ENCODE peak calls at places on chromosomes 1 and 21, in four cellular contexts. One of them, this sample, is unnamed.

GRCh38 chr1:9426291-9426711 is 113.0 kb upstream of the SLC25A33 start:
- DNase-seq in HCT116: no peak
- DNase-seq in GM12878: peak; percentile 93
- DNase-seq in H1: no peak
- DNase-seq in this sample: no peak

GRCh38 chr1:149887456-149888159 is 11.8 kb upstream of the BOLA1 start:
- DNase-seq in HCT116: peak; percentile 98
- DNase-seq in GM12878: peak; percentile 50
- DNase-seq in H1: peak; percentile 87
- DNase-seq in this sample: peak; percentile 70

GRCh38 chr1:36339615-36340014 is 16.2 kb upstream of the EVA1B start:
- DNase-seq in HCT116: no peak
- DNase-seq in GM12878: no peak
- DNase-seq in H1: no peak
- DNase-seq in this sample: no peak

GRCh38 chr1:170618418-170618817 is 45.5 kb upstream of the PRRX1 start:
- DNase-seq in HCT116: no peak
- DNase-seq in GM12878: no peak
- DNase-seq in H1: no peak
- DNase-seq in this sample: no peak

GRCh38 chr1:228891134-228892034 is 156.1 kb downstream of the RHOU start:
- DNase-seq in HCT116: no peak
- DNase-seq in GM12878: no peak
- DNase-seq in H1: no peak
- DNase-seq in this sample: no peak

GRCh38 chr1:58929667-58930325 is 145.9 kb upstream of the JUN start:
- DNase-seq in HCT116: no peak
- DNase-seq in GM12878: no peak
- DNase-seq in H1: no peak
- DNase-seq in this sample: peak; percentile 57

GRCh38 chr1:154727409-154727808 is 119.4 kb upstream of the ADAR start:
- DNase-seq in HCT116: no peak
- DNase-seq in GM12878: peak; percentile 35
- DNase-seq in H1: no peak
- DNase-seq in this sample: no peak

GRCh38 chr1:24122776-24123175 is 10.8 kb upstream of the MYOM3 start:
- DNase-seq in HCT116: no peak
- DNase-seq in GM12878: no peak
- DNase-seq in H1: no peak
- DNase-seq in this sample: no peak

GRCh38 chr1:81650741-81651140 is 150.0 kb upstream of the ADGRL2 start:
- DNase-seq in HCT116: no peak
- DNase-seq in GM12878: no peak
- DNase-seq in H1: no peak
- DNase-seq in this sample: no peak

GRCh38 chr1:33641099-33641830 is 168.8 kb downstream of the ZSCAN20 start:
- DNase-seq in HCT116: peak; percentile 32
- DNase-seq in GM12878: no peak
- DNase-seq in H1: peak; percentile 52
- DNase-seq in this sample: peak; percentile 29

GRCh38 chr1:172380441-172381244 is 39.8 kb upstream of the C1orf105 start:
- DNase-seq in HCT116: no peak
- DNase-seq in GM12878: no peak
- DNase-seq in H1: no peak
- DNase-seq in this sample: no peak

GRCh38 chr1:167621780-167622179 is 8.3 kb upstream of the RCSD1 start:
- DNase-seq in HCT116: no peak
- DNase-seq in GM12878: no peak
- DNase-seq in H1: no peak
- DNase-seq in this sample: no peak

GRCh38 chr1:27318137-27318536 is 3.8 kb upstream of the TMEM222 start:
- DNase-seq in HCT116: no peak
- DNase-seq in GM12878: no peak
- DNase-seq in H1: no peak
- DNase-seq in this sample: no peak

GRCh38 chr1:6272476-6273270 is 11.8 kb upstream of the GPR153 start:
- DNase-seq in HCT116: no peak
- DNase-seq in GM12878: no peak
- DNase-seq in H1: no peak
- DNase-seq in this sample: no peak

GRCh38 chr21:33396966-33397365 is 6.2 kb upstream of the IFNGR2 start:
- DNase-seq in HCT116: no peak
- DNase-seq in GM12878: no peak
- DNase-seq in H1: no peak
- DNase-seq in this sample: no peak

GRCh38 chr1:112808861-112809684 is 93.9 kb upstream of the PPM1J start:
- DNase-seq in HCT116: peak; percentile 40
- DNase-seq in GM12878: no peak
- DNase-seq in H1: peak; percentile 96
- DNase-seq in this sample: peak; percentile 88

GRCh38 chr1:244963231-244963826 is 99.0 kb upstream of the HNRNPU start:
- DNase-seq in HCT116: no peak
- DNase-seq in GM12878: no peak
- DNase-seq in H1: no peak
- DNase-seq in this sample: peak; percentile 43

GRCh38 chr1:27359822-27360158 is 7.0 kb downstream of the MAP3K6 start:
- DNase-seq in HCT116: no peak
- DNase-seq in GM12878: no peak
- DNase-seq in H1: no peak
- DNase-seq in this sample: no peak

GRCh38 chr1:245370905-245371581 is 216.3 kb downstream of the KIF26B start:
- DNase-seq in HCT116: no peak
- DNase-seq in GM12878: no peak
- DNase-seq in H1: no peak
- DNase-seq in this sample: no peak

GRCh38 chr1:16152521-16153087 is 3.3 kb downstream of the EPHA2 start:
- DNase-seq in HCT116: no peak
- DNase-seq in GM12878: no peak
- DNase-seq in H1: no peak
- DNase-seq in this sample: no peak

GRCh38 chr1:156849151-156849496 is 9.8 kb downstream of the INSRR start:
- DNase-seq in HCT116: no peak
- DNase-seq in GM12878: no peak
- DNase-seq in H1: no peak
- DNase-seq in this sample: no peak

DNA sequence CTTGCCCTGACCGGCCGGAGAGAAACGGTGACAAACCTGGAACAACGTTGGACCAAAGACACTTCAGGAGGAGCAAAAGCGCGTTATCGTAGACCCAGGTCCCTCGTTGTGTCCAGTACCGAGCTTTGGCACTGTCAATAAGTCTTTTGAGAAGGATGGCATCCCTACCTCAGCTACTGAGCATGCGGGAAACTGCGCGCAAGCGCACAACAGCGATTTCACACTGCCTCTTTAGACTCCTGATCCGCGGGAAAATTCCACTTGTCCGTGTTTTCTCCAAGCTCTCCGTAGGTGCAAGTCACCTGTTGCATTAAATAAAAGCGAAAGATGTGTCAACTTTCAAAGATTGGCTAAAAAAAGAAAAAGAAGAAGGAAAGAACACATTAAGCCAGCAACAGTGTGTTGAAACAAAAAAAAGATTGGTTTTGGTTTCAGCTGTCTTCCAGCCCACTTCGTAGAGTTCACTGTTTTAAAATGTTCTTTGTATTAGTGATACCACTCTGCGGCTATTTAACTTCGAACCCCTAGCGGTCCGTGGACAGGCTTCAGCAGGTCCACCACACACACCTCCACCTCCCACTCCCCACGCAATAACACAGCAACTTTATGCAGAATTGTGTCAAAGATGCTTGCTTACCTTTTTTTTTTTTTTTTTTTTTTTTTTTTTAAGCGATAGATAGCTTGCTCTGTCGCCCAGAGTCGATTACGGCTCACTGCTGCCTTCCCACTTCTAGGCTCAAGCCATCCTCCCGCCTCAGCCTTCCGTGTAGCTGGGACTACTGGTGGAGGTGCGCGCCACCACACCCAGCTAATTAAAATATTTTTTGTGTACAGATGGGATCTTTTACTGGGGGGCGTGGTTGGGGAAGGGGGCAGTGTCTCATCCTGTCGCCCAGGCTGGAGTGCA is at the start of gene BPNT1:
- DNase-seq in HCT116: peak; percentile 98
- DNase-seq in GM12878: peak; percentile 100
- DNase-seq in H1: peak; percentile 99
- DNase-seq in this sample: peak; percentile 98
- TF ChIP-seq CTCF in HCT116: peak; percentile 18
- TF ChIP-seq CTCF in GM12878: no peak
- TF ChIP-seq CTCF in H1: no peak
- TF ChIP-seq CTCF in this sample: no peak

DNA sequence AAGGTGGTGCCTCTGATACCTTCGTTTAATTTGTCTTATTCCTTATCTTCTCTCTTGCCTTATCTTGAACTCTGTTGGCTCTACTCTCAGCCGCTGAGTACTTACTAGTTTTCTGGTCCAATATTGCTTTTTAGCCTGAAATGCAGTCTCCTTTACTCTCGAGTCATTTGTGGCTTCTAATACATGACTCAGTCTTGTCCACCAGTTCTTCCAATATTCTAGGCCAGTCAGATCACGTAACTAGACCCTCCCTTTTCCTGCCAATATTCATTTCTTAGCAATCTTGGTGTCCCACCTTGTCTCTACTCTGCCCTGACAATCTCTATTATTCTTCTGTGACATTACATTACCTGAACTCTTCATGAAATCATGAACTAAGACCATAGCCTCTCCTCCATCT is 555.8 kb downstream of the DPYD start:
- DNase-seq in HCT116: no peak
- DNase-seq in GM12878: no peak
- DNase-seq in H1: no peak
- DNase-seq in this sample: no peak
- TF ChIP-seq EGR1 in HCT116: no peak
- TF ChIP-seq EGR1 in GM12878: no peak
- TF ChIP-seq EGR1 in H1: no peak
- TF ChIP-seq EGR1 in this sample: no peak

GRCh38 chr1:230572121-230573083 is 69.9 kb upstream of the COG2 start:
- DNase-seq in HCT116: no peak
- DNase-seq in GM12878: no peak
- DNase-seq in H1: no peak
- DNase-seq in this sample: no peak
- TF ChIP-seq CTCF in HCT116: no peak
- TF ChIP-seq CTCF in GM12878: no peak
- TF ChIP-seq CTCF in H1: no peak
- TF ChIP-seq CTCF in this sample: no peak

GRCh38 chr1:46221749-46222148 is 18.6 kb downstream of the LURAP1 start:
- DNase-seq in HCT116: no peak
- DNase-seq in GM12878: no peak
- DNase-seq in H1: peak; percentile 59
- DNase-seq in this sample: no peak

GRCh38 chr1:46224966-46225365 is 21.8 kb downstream of the LURAP1 start:
- DNase-seq in HCT116: no peak
- DNase-seq in GM12878: no peak
- DNase-seq in H1: no peak
- DNase-seq in this sample: no peak

GRCh38 chr1:46220808-46221207 is 17.7 kb downstream of the LURAP1 start:
- DNase-seq in HCT116: no peak
- DNase-seq in GM12878: no peak
- DNase-seq in H1: no peak
- DNase-seq in this sample: peak; percentile 33

GRCh38 chr1:46219551-46220520 is 16.7 kb downstream of the LURAP1 start:
- DNase-seq in HCT116: no peak
- DNase-seq in GM12878: no peak
- DNase-seq in H1: no peak
- DNase-seq in this sample: no peak

GRCh38 chr1:46223472-46223943 is 20.4 kb downstream of the LURAP1 start:
- DNase-seq in HCT116: peak; percentile 87
- DNase-seq in GM12878: no peak
- DNase-seq in H1: peak; percentile 63
- DNase-seq in this sample: peak; percentile 91
- TF ChIP-seq EGR1 in HCT116: no peak
- TF ChIP-seq EGR1 in GM12878: no peak
- TF ChIP-seq EGR1 in H1: no peak
- TF ChIP-seq EGR1 in this sample: no peak

DNA sequence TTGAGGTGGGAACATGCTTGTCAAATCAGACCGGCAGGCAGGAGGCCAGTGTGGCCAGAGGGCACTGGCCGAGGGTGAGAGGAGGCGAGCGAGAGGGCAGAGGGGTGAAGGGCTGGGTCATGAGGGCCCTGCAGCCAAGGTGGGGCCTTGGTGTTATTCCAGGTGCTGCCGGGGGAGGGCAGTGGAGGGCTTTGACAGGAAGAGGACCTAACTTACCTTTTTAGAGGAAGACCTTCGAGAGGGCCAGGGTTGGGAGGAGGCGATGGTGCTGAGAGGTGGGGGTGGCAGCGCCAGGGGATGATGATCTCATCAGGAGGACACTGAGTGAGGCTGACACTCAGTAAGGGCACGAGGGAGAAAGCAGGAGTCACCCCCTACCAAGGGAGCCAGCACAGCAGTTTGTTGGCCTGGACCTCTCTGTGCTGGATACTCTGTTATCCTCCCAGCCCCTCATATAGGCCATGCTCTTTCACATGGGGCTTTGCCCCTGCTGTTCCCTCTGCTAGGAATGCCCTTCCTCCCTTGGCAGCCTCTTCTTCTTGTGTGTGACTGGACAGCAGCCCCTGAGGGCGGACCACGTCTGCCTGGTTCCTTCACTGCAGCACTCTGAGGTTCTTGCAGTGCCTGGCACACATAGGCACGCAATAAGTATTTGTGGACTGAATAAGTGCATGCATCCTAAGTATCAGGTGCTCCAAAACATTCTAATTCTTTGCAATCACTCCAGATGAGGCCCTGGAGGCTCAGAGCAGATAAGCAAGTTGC is 7.5 kb upstream of the TTC22 start:
- DNase-seq in HCT116: no peak
- DNase-seq in GM12878: no peak
- DNase-seq in H1: peak; percentile 55
- DNase-seq in this sample: peak; percentile 41
- TF ChIP-seq CTCF in HCT116: peak; percentile 45
- TF ChIP-seq CTCF in GM12878: no peak
- TF ChIP-seq CTCF in H1: peak; percentile 24
- TF ChIP-seq CTCF in this sample: peak; percentile 63

DNA sequence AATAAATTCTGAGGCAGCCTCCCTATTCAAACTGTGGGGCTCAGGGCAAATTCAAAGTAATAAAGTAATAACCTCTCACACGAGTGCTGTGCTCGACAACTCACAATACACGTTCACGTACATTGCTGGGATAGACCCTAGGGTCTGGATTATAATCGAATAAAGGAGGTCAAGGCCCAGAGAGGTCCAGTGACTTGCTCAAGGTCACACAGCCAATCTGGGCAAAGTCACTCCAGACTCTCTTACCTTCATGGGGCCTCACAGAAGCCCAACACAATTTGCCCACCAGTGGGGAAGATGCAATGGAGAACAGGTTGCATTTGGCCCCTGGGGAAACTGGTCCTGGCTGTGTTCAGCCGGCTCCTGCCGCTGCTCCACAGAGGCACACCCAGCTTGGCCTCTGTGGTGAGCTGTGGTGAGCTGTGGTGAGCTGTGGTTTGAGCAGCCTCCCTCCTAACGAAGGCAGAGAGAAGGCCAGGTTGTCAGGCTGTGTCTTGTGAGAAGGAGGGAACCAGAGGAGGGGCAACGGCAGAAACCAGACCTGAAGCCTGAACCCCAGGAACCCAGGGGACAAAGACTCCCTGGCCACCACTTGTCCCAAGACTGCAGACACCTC is 35.1 kb downstream of the NUAK2 start:
- DNase-seq in HCT116: no peak
- DNase-seq in GM12878: peak; percentile 84
- DNase-seq in H1: no peak
- DNase-seq in this sample: no peak
- TF ChIP-seq EGR1 in HCT116: no peak
- TF ChIP-seq EGR1 in GM12878: no peak
- TF ChIP-seq EGR1 in H1: no peak
- TF ChIP-seq EGR1 in this sample: no peak

This sample was measured in K562.